ENCODE peak calls at places on chromosomes 4 and X, in six cellular contexts. X, Y, K, C, W and T are unnamed samples.
A peak's percentile ranks its signal among the peaks of the same experiment; 100 is the strongest.

GRCh38 chrX:17744896-17745523 is 7.7 kb downstream of the SCML1 start:
- DNase-seq in K (no peak), Y (peak; percentile 17), C (no peak), X (no peak), W (peak; percentile 16), T (no peak)

GRCh38 chrX:48854898-48855297 is 19.5 kb upstream of the PCSK1N start:
- DNase-seq in W (peak; percentile 24), K (no peak), Y (peak; percentile 39), C (no peak), X (no peak), T (no peak)

GRCh38 chrX:65679071-65679540 is 11.7 kb downstream of the MSN start:
- DNase-seq in X (no peak), Y (peak; percentile 86), W (peak; percentile 87), K (no peak), C (no peak), T (no peak)

GRCh38 chr4:159673221-159673620 is 570.3 kb downstream of the RAPGEF2 start:
- DNase-seq in K (no peak), Y (no peak), C (no peak), W (no peak), X (no peak), T (no peak)

GRCh38 chrX:19760345-19760744 is 127.1 kb downstream of the SH3KBP1 start:
- DNase-seq in X (no peak), W (peak; percentile 53), K (no peak), C (no peak), Y (peak; percentile 30), T (no peak)

GRCh38 chr4:14167876-14168510 is 540.5 kb upstream of the BOD1L1 start:
- DNase-seq in X (no peak), C (no peak), K (no peak), Y (peak; percentile 63), W (peak; percentile 46), T (no peak)

GRCh38 chr4:142984871-142985585 is 138.9 kb upstream of the INPP4B start:
- DNase-seq in Y (peak; percentile 46), X (no peak), W (peak; percentile 42), C (peak; percentile 71), K (no peak), T (no peak)

GRCh38 chr4:23083391-23083790 is 390.7 kb downstream of the GBA3 start:
- DNase-seq in K (no peak), X (no peak), W (peak; percentile 54), Y (no peak), C (no peak), T (no peak)

GRCh38 chr4:66750273-66750672 is 795.0 kb downstream of the CENPC start:
- DNase-seq in C (no peak), Y (peak; percentile 36), K (no peak), X (no peak), W (no peak), T (no peak)

GRCh38 chr4:142840516-142841123 is 5.5 kb downstream of the INPP4B start:
- DNase-seq in X (no peak), Y (peak; percentile 66), C (no peak), W (peak; percentile 45), K (no peak), T (peak; percentile 9)

GRCh38 chr4:52842788-52843187 is 19.3 kb upstream of the RASL11B start:
- DNase-seq in X (no peak), Y (no peak), W (no peak), K (no peak), C (no peak), T (no peak)